ENCODE peak calls at places on chromosomes 12 and 14, in eight cellular contexts. V, E, D, H, N, X, O and W are unnamed samples.

GRCh38 chr14:34851395-34851794 is 23.8 kb downstream of the BAZ1A start:
- DNase-seq in E (no peak), H (no peak), V (no peak), X (no peak), O (no peak), D (no peak), N (no peak), W (no peak)

GRCh38 chr12:127455347-127456265 is 811.4 kb upstream of the TMEM132C start:
- DNase-seq in V (no peak), E (peak), D (no peak), H (no peak), N (peak), O (no peak), X (no peak), W (no peak)

GRCh38 chr12:109630107-109630506 is 56.5 kb downstream of the MVK start:
- DNase-seq in E (no peak), X (no peak), N (no peak), V (no peak), H (no peak), D (no peak), O (no peak), W (no peak)

GRCh38 chr12:26295001-26295400 is 99.6 kb downstream of the SSPN start:
- DNase-seq in D (no peak), E (no peak), N (no peak), X (no peak), O (no peak), V (no peak), H (no peak), W (no peak)

GRCh38 chr12:85874064-85874463 is at the start of gene NTS:
- DNase-seq in X (no peak), V (no peak), N (peak), E (no peak), D (no peak), O (no peak), H (no peak), W (no peak)

GRCh38 chr14:25049127-25049558 is 804 bp downstream of the STXBP6 start:
- DNase-seq in O (no peak), N (no peak), E (no peak), D (no peak), H (peak), V (no peak), X (no peak), W (no peak)

GRCh38 chr14:89245802-89246201 is 171.2 kb downstream of the FOXN3 start:
- DNase-seq in V (no peak), O (no peak), E (no peak), X (no peak), D (no peak), N (no peak), H (no peak), W (no peak)

GRCh38 chr14:30193791-30194407 is 266.3 kb upstream of the PRKD1 start:
- DNase-seq in V (no peak), E (no peak), H (no peak), N (no peak), D (no peak), O (no peak), X (no peak), W (no peak)